ENCODE peak calls at places on chromosomes 2 and 18, in eight cellular contexts. One of them, this sample, is unnamed.

GRCh38 chr2:217363470-217363869 is 503.6 kb upstream of the TNP1 start:
- DNase-seq in K562: no peak
- DNase-seq in A673: no peak
- DNase-seq in GM23248: no peak
- DNase-seq in PC-9: no peak
- DNase-seq in keratinocyte: no peak
- DNase-seq in neural progenitor cell: no peak
- DNase-seq in PC-3: no peak
- DNase-seq in this sample: no peak

GRCh38 chr18:34838669-34839068 is 128.6 kb downstream of the DTNA start:
- DNase-seq in neural progenitor cell: no peak
- DNase-seq in A673: no peak
- DNase-seq in GM23248: no peak
- DNase-seq in PC-9: no peak
- DNase-seq in keratinocyte: no peak
- DNase-seq in K562: no peak
- DNase-seq in PC-3: no peak
- DNase-seq in this sample: peak

GRCh38 chr2:11004206-11004605 is 92.5 kb downstream of the KCNF1 start:
- DNase-seq in A673: peak
- DNase-seq in PC-9: no peak
- DNase-seq in neural progenitor cell: no peak
- DNase-seq in K562: no peak
- DNase-seq in GM23248: peak
- DNase-seq in keratinocyte: peak
- DNase-seq in PC-3: peak
- DNase-seq in this sample: no peak

GRCh38 chr18:40670991-40671390 is 1284.0 kb upstream of the PIK3C3 start:
- DNase-seq in PC-9: no peak
- DNase-seq in PC-3: no peak
- DNase-seq in GM23248: no peak
- DNase-seq in neural progenitor cell: no peak
- DNase-seq in A673: no peak
- DNase-seq in K562: no peak
- DNase-seq in keratinocyte: no peak
- DNase-seq in this sample: no peak

GRCh38 chr2:225725726-225726125 is 326.2 kb downstream of the NYAP2 start:
- DNase-seq in A673: no peak
- DNase-seq in K562: no peak
- DNase-seq in PC-3: no peak
- DNase-seq in neural progenitor cell: no peak
- DNase-seq in GM23248: no peak
- DNase-seq in keratinocyte: no peak
- DNase-seq in PC-9: no peak
- DNase-seq in this sample: no peak

GRCh38 chr2:72789241-72789640 is 36.6 kb downstream of the EXOC6B start:
- DNase-seq in PC-9: no peak
- DNase-seq in keratinocyte: no peak
- DNase-seq in neural progenitor cell: no peak
- DNase-seq in A673: no peak
- DNase-seq in PC-3: no peak
- DNase-seq in K562: no peak
- DNase-seq in GM23248: no peak
- DNase-seq in this sample: no peak

GRCh38 chr2:157305713-157306110 is 19.9 kb downstream of the ERMN start:
- DNase-seq in keratinocyte: no peak
- DNase-seq in K562: no peak
- DNase-seq in PC-3: no peak
- DNase-seq in neural progenitor cell: no peak
- DNase-seq in PC-9: no peak
- DNase-seq in A673: no peak
- DNase-seq in GM23248: peak
- DNase-seq in this sample: no peak

GRCh38 chr2:217610411-217610814 is 392.4 kb downstream of the TNS1 start:
- DNase-seq in A673: no peak
- DNase-seq in PC-3: no peak
- DNase-seq in GM23248: no peak
- DNase-seq in keratinocyte: no peak
- DNase-seq in neural progenitor cell: no peak
- DNase-seq in K562: no peak
- DNase-seq in PC-9: no peak
- DNase-seq in this sample: no peak

GRCh38 chr2:199455533-199456382 is 2.0 kb downstream of the SATB2 start:
- DNase-seq in GM23248: peak
- DNase-seq in neural progenitor cell: peak
- DNase-seq in A673: peak
- DNase-seq in PC-3: peak
- DNase-seq in PC-9: peak
- DNase-seq in K562: peak
- DNase-seq in keratinocyte: no peak
- DNase-seq in this sample: peak

GRCh38 chr2:199458017-199458805 is 472 bp upstream of the SATB2 start:
- DNase-seq in PC-3: peak
- DNase-seq in GM23248: peak
- DNase-seq in keratinocyte: no peak
- DNase-seq in neural progenitor cell: peak
- DNase-seq in PC-9: peak
- DNase-seq in A673: peak
- DNase-seq in K562: peak
- DNase-seq in this sample: peak

GRCh38 chr2:199457147-199458016 is at the start of gene SATB2:
- DNase-seq in K562: peak
- DNase-seq in A673: peak
- DNase-seq in PC-3: peak
- DNase-seq in PC-9: peak
- DNase-seq in neural progenitor cell: peak
- DNase-seq in GM23248: peak
- DNase-seq in keratinocyte: peak
- DNase-seq in this sample: no peak

GRCh38 chr2:199455186-199455532 is 2.6 kb downstream of the SATB2 start:
- DNase-seq in A673: no peak
- DNase-seq in GM23248: no peak
- DNase-seq in neural progenitor cell: no peak
- DNase-seq in keratinocyte: no peak
- DNase-seq in K562: no peak
- DNase-seq in PC-3: no peak
- DNase-seq in PC-9: no peak
- DNase-seq in this sample: no peak

DNA sequence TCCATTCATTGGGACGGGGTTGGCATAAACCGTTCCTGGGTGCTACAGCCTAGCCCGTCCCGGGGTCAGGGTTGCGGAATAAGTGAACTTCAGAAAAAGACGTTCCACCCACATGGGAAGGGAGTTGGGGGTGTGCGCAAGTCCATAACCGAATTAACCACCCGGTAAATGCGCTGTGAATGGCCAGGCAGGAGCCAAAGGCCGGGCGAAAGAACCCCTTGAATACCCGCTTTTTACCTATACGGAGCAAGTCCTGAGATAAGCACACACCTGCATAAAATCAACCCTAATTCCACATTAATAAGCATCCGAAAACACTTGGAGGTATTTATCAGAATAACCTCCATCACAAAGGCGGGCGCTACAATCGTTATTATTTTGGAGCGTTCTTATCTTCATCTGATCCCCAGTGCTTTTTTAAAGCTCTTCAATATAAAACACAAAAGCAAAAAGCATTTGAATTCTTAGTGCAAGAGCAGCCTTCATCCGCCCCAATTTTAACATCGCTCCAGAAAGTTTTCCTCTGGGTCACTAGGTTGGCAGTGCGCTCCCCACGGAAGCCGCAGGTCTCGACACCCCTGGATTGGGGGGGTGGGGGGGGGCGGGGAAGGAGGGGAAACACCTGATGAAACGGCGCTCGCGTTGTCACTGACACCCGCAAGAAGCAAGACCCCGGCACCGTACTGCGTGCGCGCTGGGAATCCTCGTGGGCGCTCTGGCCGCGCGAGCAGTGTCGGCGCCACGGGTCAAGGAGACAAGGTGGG is 1.2 kb downstream of the SATB2 start:
- DNase-seq in PC-9: no peak
- DNase-seq in A673: peak
- DNase-seq in K562: peak
- DNase-seq in GM23248: peak
- DNase-seq in keratinocyte: no peak
- DNase-seq in neural progenitor cell: peak
- DNase-seq in PC-3: no peak
- DNase-seq in this sample: no peak
- TF ChIP-seq EZH2 in PC-9: no peak
- TF ChIP-seq EZH2 in A673: no peak
- TF ChIP-seq EZH2 in K562: no peak
- TF ChIP-seq EZH2 in GM23248: no peak
- TF ChIP-seq EZH2 in keratinocyte: peak
- TF ChIP-seq EZH2 in neural progenitor cell: peak
- TF ChIP-seq EZH2 in PC-3: no peak
- TF ChIP-seq EZH2 in this sample: peak

DNA sequence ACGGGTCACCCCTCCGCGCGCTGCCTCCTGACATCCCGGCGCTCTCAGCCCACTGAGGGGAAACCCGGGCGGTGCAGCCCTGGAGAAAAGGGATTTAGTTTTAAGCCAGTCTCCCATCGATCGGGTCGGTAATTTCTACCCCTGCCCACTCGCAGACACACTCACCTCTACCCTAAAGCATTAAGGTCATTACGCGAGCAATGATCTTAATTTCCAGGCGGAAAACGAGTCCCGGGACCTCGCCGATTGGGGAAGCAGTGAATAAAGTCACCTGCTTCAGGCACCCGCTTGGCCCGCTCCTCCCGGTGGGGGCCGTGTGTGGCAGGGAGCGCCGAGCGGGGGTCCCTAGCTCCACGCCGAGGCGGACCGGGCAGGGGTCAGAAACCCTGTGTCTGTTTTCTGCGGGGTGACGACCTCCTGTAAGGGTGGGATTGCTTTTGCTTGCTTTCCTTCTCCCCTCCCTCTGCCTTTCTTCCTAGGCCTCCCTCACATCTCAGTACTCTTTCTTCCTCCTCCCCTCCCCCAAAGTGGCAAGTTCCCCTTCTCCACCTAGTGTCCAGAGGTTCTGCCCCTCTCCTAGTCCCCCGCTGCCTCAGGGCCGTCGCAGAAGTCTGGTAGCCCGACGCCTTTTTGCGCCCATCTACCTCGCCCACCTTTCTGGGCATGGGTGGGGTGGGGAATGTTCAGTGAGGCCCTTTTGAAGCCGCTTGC is 142.6 kb downstream of the MEIS1 start:
- DNase-seq in keratinocyte: no peak
- DNase-seq in GM23248: no peak
- DNase-seq in K562: no peak
- DNase-seq in neural progenitor cell: peak
- DNase-seq in PC-9: peak
- DNase-seq in A673: peak
- DNase-seq in PC-3: no peak
- DNase-seq in this sample: peak
- TF ChIP-seq EZH2 in keratinocyte: peak
- TF ChIP-seq EZH2 in GM23248: no peak
- TF ChIP-seq EZH2 in K562: no peak
- TF ChIP-seq EZH2 in neural progenitor cell: no peak
- TF ChIP-seq EZH2 in PC-9: no peak
- TF ChIP-seq EZH2 in A673: no peak
- TF ChIP-seq EZH2 in PC-3: no peak
- TF ChIP-seq EZH2 in this sample: peak

DNA sequence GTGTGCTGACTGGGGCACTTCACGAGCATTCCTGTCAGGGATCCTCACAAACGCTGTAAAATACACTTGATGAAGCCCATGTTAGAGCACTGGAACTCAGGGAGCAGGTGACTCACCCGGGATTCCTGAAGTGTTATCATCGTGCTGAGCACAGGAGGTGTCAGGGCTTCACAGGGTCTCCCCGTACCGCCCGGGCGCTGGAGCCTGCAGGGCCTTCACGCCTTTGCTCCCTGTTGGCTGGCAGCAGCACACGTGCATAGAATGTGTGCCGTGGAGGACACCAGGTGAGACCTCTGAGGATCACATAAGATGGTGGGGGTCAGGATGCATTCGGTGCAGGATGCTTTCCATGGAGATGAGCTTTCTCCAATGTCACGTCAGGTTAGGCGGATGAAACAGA is 187.3 kb downstream of the SNTG2 start:
- DNase-seq in PC-9: no peak
- DNase-seq in PC-3: no peak
- DNase-seq in neural progenitor cell: no peak
- DNase-seq in A673: no peak
- DNase-seq in K562: no peak
- DNase-seq in keratinocyte: no peak
- DNase-seq in GM23248: no peak
- DNase-seq in this sample: no peak
- TF ChIP-seq EZH2 in PC-9: no peak
- TF ChIP-seq EZH2 in PC-3: no peak
- TF ChIP-seq EZH2 in neural progenitor cell: no peak
- TF ChIP-seq EZH2 in A673: no peak
- TF ChIP-seq EZH2 in K562: no peak
- TF ChIP-seq EZH2 in keratinocyte: no peak
- TF ChIP-seq EZH2 in GM23248: no peak
- TF ChIP-seq EZH2 in this sample: no peak

GRCh38 chr18:63869374-63869773 is 18.1 kb upstream of the SERPINB2 start:
- DNase-seq in keratinocyte: no peak
- DNase-seq in GM23248: peak
- DNase-seq in neural progenitor cell: no peak
- DNase-seq in PC-9: no peak
- DNase-seq in K562: no peak
- DNase-seq in A673: no peak
- DNase-seq in PC-3: no peak
- DNase-seq in this sample: no peak

GRCh38 chr18:63869851-63870250 is 17.7 kb upstream of the SERPINB2 start:
- DNase-seq in PC-9: no peak
- DNase-seq in neural progenitor cell: no peak
- DNase-seq in GM23248: peak
- DNase-seq in K562: no peak
- DNase-seq in A673: no peak
- DNase-seq in keratinocyte: no peak
- DNase-seq in PC-3: peak
- DNase-seq in this sample: no peak

GRCh38 chr18:63872586-63872985 is 14.9 kb upstream of the SERPINB2 start:
- DNase-seq in K562: no peak
- DNase-seq in PC-3: no peak
- DNase-seq in neural progenitor cell: no peak
- DNase-seq in PC-9: no peak
- DNase-seq in A673: no peak
- DNase-seq in keratinocyte: no peak
- DNase-seq in GM23248: no peak
- DNase-seq in this sample: no peak

GRCh38 chr18:63868546-63868945 is 19.0 kb upstream of the SERPINB2 start:
- DNase-seq in PC-3: no peak
- DNase-seq in keratinocyte: no peak
- DNase-seq in GM23248: no peak
- DNase-seq in neural progenitor cell: no peak
- DNase-seq in K562: no peak
- DNase-seq in PC-9: no peak
- DNase-seq in A673: no peak
- DNase-seq in this sample: no peak

GRCh38 chr18:63867368-63867767 is 20.1 kb upstream of the SERPINB2 start:
- DNase-seq in PC-9: no peak
- DNase-seq in PC-3: no peak
- DNase-seq in K562: no peak
- DNase-seq in neural progenitor cell: no peak
- DNase-seq in GM23248: peak
- DNase-seq in A673: no peak
- DNase-seq in keratinocyte: no peak
- DNase-seq in this sample: no peak
- TF ChIP-seq EZH2 in PC-9: no peak
- TF ChIP-seq EZH2 in PC-3: no peak
- TF ChIP-seq EZH2 in K562: no peak
- TF ChIP-seq EZH2 in neural progenitor cell: no peak
- TF ChIP-seq EZH2 in GM23248: no peak
- TF ChIP-seq EZH2 in A673: no peak
- TF ChIP-seq EZH2 in keratinocyte: no peak
- TF ChIP-seq EZH2 in this sample: no peak

This sample was measured in GM23338.